ENCODE peak calls at places on chromosomes 5 and 9, in ten cellular contexts. E is A549, N is cardiac muscle cell, G is GM12865, A is tibial nerve, S is WERI-Rb-1, Q is mucosa of descending colon, Z is HepG2, O is sigmoid colon, C is left lung. F is an unnamed sample.

GRCh38 chr5:88298425-88298824 is 29.8 kb upstream of the TMEM161B start:
- DNase-seq in E (no peak), N (peak; percentile 7), G (no peak), A (no peak), S (no peak), Q (no peak), Z (no peak), O (no peak), C (no peak), F (peak; percentile 8)

GRCh38 chr5:122401991-122402710 is 90.1 kb downstream of the SNCAIP start:
- DNase-seq in E (no peak), N (no peak), G (no peak), A (no peak), S (no peak), Q (no peak), Z (no peak), O (no peak), C (no peak), F (no peak)

GRCh38 chr9:98142182-98142924 is 23.3 kb upstream of the TRIM14 start:
- DNase-seq in E (no peak), N (no peak), G (peak; percentile 48), A (no peak), S (no peak), Q (peak; percentile 94), Z (peak; percentile 51), O (no peak), C (peak; percentile 90), F (no peak)

GRCh38 chr5:101728933-101729332 is 567.2 kb downstream of the SLCO4C1 start:
- DNase-seq in E (no peak), N (no peak), G (peak; percentile 9), A (no peak), S (no peak), Q (no peak), Z (peak; percentile 1), O (no peak), C (no peak), F (no peak)

GRCh38 chr9:94085062-94085639 is 887 bp downstream of the PTPDC1 start:
- DNase-seq in E (no peak), N (peak; percentile 34), G (no peak), A (no peak), S (no peak), Q (no peak), Z (peak; percentile 59), O (no peak), C (no peak), F (no peak)

GRCh38 chr5:34803974-34804373 is 35.0 kb upstream of the TTC23L start:
- DNase-seq in E (no peak), N (peak; percentile 34), G (no peak), A (no peak), S (no peak), Q (no peak), Z (no peak), O (no peak), C (no peak), F (no peak)

GRCh38 chr5:166330061-166330460 is 1961.4 kb upstream of the WWC1 start:
- DNase-seq in E (no peak), N (no peak), G (no peak), A (no peak), S (no peak), Q (no peak), Z (no peak), O (no peak), C (no peak), F (no peak)

GRCh38 chr9:137320555-137321384 is 18.7 kb upstream of the NRARP start:
- DNase-seq in E (no peak), N (no peak), G (peak; percentile 52), A (no peak), S (no peak), Q (peak; percentile 41), Z (no peak), O (peak; percentile 59), C (peak; percentile 34), F (no peak)

GRCh38 chr5:81393783-81394718 is at the start of gene ACOT12:
- DNase-seq in E (no peak), N (peak; percentile 36), G (no peak), A (no peak), S (no peak), Q (no peak), Z (no peak), O (peak; percentile 61), C (no peak), F (no peak)

GRCh38 chr5:171336486-171337206 is 27.6 kb downstream of the TLX3 start:
- DNase-seq in E (peak; percentile 32), N (peak; percentile 74), G (peak; percentile 47), A (peak; percentile 13), S (peak; percentile 52), Q (peak; percentile 39), Z (no peak), O (no peak), C (peak; percentile 47), F (peak; percentile 8)

GRCh38 chr5:171450423-171451246 is 31.2 kb downstream of the FGF18 start:
- DNase-seq in E (no peak), N (peak; percentile 53), G (no peak), A (peak; percentile 29), S (no peak), Q (peak; percentile 35), Z (no peak), O (peak; percentile 81), C (peak; percentile 63), F (peak; percentile 25)

GRCh38 chr5:156208271-156208670 is 118.7 kb upstream of the SGCD start:
- DNase-seq in E (no peak), N (peak; percentile 4), G (peak; percentile 24), A (no peak), S (no peak), Q (no peak), Z (no peak), O (no peak), C (no peak), F (no peak)

GRCh38 chr9:84919498-84919897 is 250.0 kb downstream of the NTRK2 start:
- DNase-seq in E (no peak), N (no peak), G (no peak), A (no peak), S (no peak), Q (no peak), Z (no peak), O (no peak), C (no peak), F (no peak)

GRCh38 chr9:124658165-124659017 is 112.7 kb downstream of the NR6A1 start:
- DNase-seq in E (peak; percentile 95), N (peak; percentile 97), G (peak; percentile 92), A (peak; percentile 31), S (peak; percentile 95), Q (peak; percentile 59), Z (peak; percentile 76), O (peak; percentile 73), C (peak; percentile 76), F (peak; percentile 97)
- H3K4me3 ChIP-seq in E (peak overlapping the region; percentile 68), N (peak overlapping the region; percentile 32), G (peak overlapping the region; percentile 72), A (peak overlapping the region; percentile 63), S (peak overlapping the region; percentile 84), Q (peak overlapping the region; percentile 3), Z (peak overlapping the region; percentile 55), O (peak overlapping the region; percentile 53), C (peak overlapping the region; percentile 41), F (peak overlapping the region; percentile 79)

GRCh38 chr9:36110434-36110833 is 26.1 kb upstream of the GLIPR2 start:
- DNase-seq in E (no peak), N (peak; percentile 23), G (no peak), A (no peak), S (no peak), Q (no peak), Z (no peak), O (no peak), C (no peak), F (no peak)
- TF ChIP-seq CTCF in E (peak; percentile 34), N (peak; percentile 35), G (peak; percentile 9), A (no peak), S (peak; percentile 27), Q (no peak), Z (no peak), O (no peak), C (no peak), F (peak; percentile 24)

GRCh38 chr5:75668988-75669760 is 48.1 kb downstream of the POC5 start:
- DNase-seq in E (peak; percentile 40), N (peak; percentile 40), G (peak; percentile 88), A (no peak), S (no peak), Q (peak; percentile 60), Z (peak; percentile 39), O (no peak), C (peak; percentile 44), F (no peak)
- H3K4me3 ChIP-seq in E (peak overlapping the region; percentile 8), N (no peak overlapping the region), G (peak overlapping the region; percentile 55), A (peak overlapping the region; percentile 26), S (no peak overlapping the region), Q (no peak overlapping the region), Z (peak overlapping the region; percentile 32), O (no peak overlapping the region), C (peak overlapping the region; percentile 9), F (no peak overlapping the region)

GRCh38 chr5:179820483-179821297 is at the start of gene SQSTM1:
- DNase-seq in E (no peak), N (peak; percentile 87), G (peak; percentile 88), A (peak; percentile 67), S (peak; percentile 56), Q (peak; percentile 93), Z (peak; percentile 45), O (peak; percentile 91), C (peak; percentile 88), F (no peak)
- TF ChIP-seq CTCF in E (no peak), N (no peak), G (no peak), A (no peak), S (no peak), Q (no peak), Z (no peak), O (no peak), C (peak; percentile 36), F (no peak)

GRCh38 chr5:74766348-74766886 is 500 bp downstream of the GFM2 start:
- DNase-seq in E (peak; percentile 66), N (peak; percentile 77), G (no peak), A (peak; percentile 7), S (no peak), Q (no peak), Z (peak; percentile 19), O (no peak), C (no peak), F (peak; percentile 36)
- H3K4me3 ChIP-seq in E (peak overlapping the region; percentile 85), N (peak overlapping the region; percentile 82), G (peak overlapping the region; percentile 94), A (peak overlapping the region; percentile 86), S (peak overlapping the region; percentile 75), Q (peak overlapping the region; percentile 81), Z (peak overlapping the region; percentile 94), O (peak overlapping the region; percentile 94), C (peak overlapping the region; percentile 94), F (peak overlapping the region; percentile 99)

DNA sequence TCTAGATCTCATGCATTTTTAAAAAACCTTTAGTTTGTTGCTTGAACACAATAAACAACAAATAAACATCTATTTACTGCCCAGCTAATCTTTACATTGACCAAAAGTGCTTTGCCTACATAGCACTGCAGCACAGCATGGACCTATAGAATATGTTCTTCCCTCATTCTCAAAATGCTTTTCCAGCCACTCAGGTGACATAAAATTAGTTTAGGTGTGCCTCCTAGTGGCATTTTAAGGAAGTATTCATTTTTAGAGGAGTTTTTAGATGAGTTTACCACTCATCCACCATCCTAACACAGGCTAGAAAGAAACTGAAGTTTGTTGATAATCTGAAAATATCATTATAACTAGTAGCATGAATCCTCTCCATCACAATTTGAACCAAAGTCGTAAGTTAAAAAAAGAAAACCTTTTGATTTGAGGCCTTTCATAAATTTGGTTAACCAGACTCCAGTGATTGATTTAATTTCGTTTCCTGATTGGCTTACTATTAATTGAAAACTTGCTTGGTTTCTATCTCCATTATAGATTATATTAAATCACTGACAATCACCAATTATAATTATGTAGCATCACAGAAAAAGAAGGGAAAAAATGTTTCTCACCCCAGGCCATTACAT is 12.6 kb downstream of the PLGRKT start:
- DNase-seq in E (peak; percentile 41), N (peak; percentile 27), G (peak; percentile 56), A (no peak), S (no peak), Q (no peak), Z (peak; percentile 20), O (no peak), C (no peak), F (no peak)
- TF ChIP-seq CTCF in E (peak; percentile 75), N (peak; percentile 40), G (peak; percentile 36), A (peak; percentile 32), S (peak; percentile 15), Q (no peak), Z (peak; percentile 60), O (peak; percentile 17), C (peak; percentile 40), F (peak; percentile 35)

GRCh38 chr5:1110930-1111726 is 735 bp downstream of the SLC12A7 start:
- DNase-seq in E (peak; percentile 66), N (peak; percentile 21), G (no peak), A (no peak), S (peak; percentile 52), Q (peak; percentile 80), Z (no peak), O (no peak), C (peak; percentile 63), F (no peak)
- H3K4me3 ChIP-seq in E (peak overlapping the region; percentile 90), N (peak overlapping the region; percentile 91), G (no peak overlapping the region), A (peak overlapping the region; percentile 80), S (peak overlapping the region; percentile 79), Q (peak overlapping the region; percentile 93), Z (peak overlapping the region; percentile 89), O (peak overlapping the region; percentile 98), C (peak overlapping the region; percentile 85), F (peak overlapping the region; percentile 65)